ENCODE peak calls at places on chromosomes 13 and 19, in eight cellular contexts. A is upper lobe of right lung, P is psoas muscle, L is H1, H is ascending aorta, S is tibial nerve, F is left lung, J is neural progenitor cell. G is an unnamed sample. For H3K36me3, the result is how much of the 10 kb centered on the place peaks cover.

GRCh38 chr13:47372742-47373141 is 475.9 kb upstream of the HTR2A start:
- DNase-seq in A (no peak), P (no peak), L (no peak), H (no peak), S (no peak), F (no peak), J (no peak), G (peak)

GRCh38 chr19:54188224-54188871 is 1.0 kb downstream of the MBOAT7 start:
- DNase-seq in A (peak), P (no peak), L (no peak), H (no peak), S (no peak), F (peak), J (peak), G (peak)

GRCh38 chr19:3656073-3656746 is 29.6 kb upstream of the CACTIN start:
- DNase-seq in A (no peak), P (no peak), L (no peak), H (no peak), S (no peak), F (no peak), J (no peak), G (no peak)

GRCh38 chr13:41019027-41019487 is at the start of gene ELF1:
- DNase-seq in A (no peak), P (no peak), L (no peak), H (peak), S (no peak), F (no peak), J (no peak), G (no peak)

GRCh38 chr19:46254776-46255175 is 25.2 kb downstream of the IGFL1 start:
- DNase-seq in A (no peak), P (no peak), L (no peak), H (no peak), S (no peak), F (no peak), J (no peak), G (no peak)

GRCh38 chr19:41373993-41374392 is 2.3 kb upstream of the TMEM91 start:
- DNase-seq in A (peak), P (peak), L (no peak), H (peak), S (peak), F (peak), J (no peak), G (no peak)

GRCh38 chr13:103799028-103799427 is 732.8 kb upstream of the SLC10A2 start:
- DNase-seq in A (no peak), P (no peak), L (no peak), H (no peak), S (no peak), F (no peak), J (no peak), G (no peak)

GRCh38 chr13:82720961-82721360 is 1161.3 kb downstream of the SLITRK1 start:
- DNase-seq in A (no peak), P (no peak), L (no peak), H (no peak), S (no peak), F (no peak), J (no peak), G (no peak)

GRCh38 chr19:10412257-10412977 is 7.9 kb upstream of the PDE4A start:
- DNase-seq in A (no peak), P (no peak), L (no peak), H (no peak), S (no peak), F (no peak), J (no peak), G (no peak)

GRCh38 chr19:30666301-30666803 is 294.2 kb downstream of the ZNF536 start:
- DNase-seq in A (no peak), P (peak), L (peak), H (peak), S (no peak), F (no peak), J (peak), G (peak)

GRCh38 chr19:27691991-27692390 is 1521.0 kb downstream of the UQCRFS1 start:
- DNase-seq in A (no peak), P (no peak), L (no peak), H (no peak), S (no peak), F (no peak), J (no peak), G (no peak)

GRCh38 chr19:41327499-41328156 is 17.7 kb downstream of the CCDC97 start:
- DNase-seq in A (peak), P (peak), L (peak), H (peak), S (no peak), F (peak), J (no peak), G (peak)

GRCh38 chr19:8212212-8212611 is 3.0 kb downstream of the CERS4 start:
- DNase-seq in A (no peak), P (no peak), L (no peak), H (no peak), S (no peak), F (no peak), J (no peak), G (peak)

DNA sequence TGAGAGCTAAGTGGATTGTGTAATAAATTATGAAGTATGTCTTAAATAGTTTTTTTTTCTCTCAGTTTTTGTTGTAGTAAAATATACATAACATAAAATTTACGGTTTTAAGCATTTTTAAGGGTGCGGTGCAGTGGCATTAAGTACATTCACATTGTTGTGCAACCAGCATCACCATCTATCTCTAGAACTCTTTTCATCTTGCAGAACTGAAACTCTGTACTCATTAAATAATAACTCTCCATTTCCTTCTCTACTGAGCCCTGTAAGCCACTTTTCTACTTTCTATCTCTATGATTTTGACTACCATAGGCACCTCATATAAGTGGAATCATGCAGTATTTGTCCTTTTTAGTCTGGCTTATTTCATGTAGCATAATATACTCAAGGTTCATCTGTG is 87.1 kb downstream of the GJA3 start:
- DNase-seq in A (no peak), P (no peak), L (no peak), H (no peak), S (no peak), F (no peak), J (no peak), G (no peak)
- H3K36me3 ChIP-seq in A (half or more), P (half or more), L (half or more), H (under half), S (under half), F (half or more), J (under half), G (under half)

GRCh38 chr19:55688422-55689218 is 13.6 kb downstream of the EPN1 start:
- DNase-seq in A (peak), P (no peak), L (no peak), H (no peak), S (no peak), F (peak), J (no peak), G (peak)
- H3K36me3 ChIP-seq in A (half or more), P (half or more), L (under half), H (half or more), S (half or more), F (half or more), J (under half), G (under half)

DNA sequence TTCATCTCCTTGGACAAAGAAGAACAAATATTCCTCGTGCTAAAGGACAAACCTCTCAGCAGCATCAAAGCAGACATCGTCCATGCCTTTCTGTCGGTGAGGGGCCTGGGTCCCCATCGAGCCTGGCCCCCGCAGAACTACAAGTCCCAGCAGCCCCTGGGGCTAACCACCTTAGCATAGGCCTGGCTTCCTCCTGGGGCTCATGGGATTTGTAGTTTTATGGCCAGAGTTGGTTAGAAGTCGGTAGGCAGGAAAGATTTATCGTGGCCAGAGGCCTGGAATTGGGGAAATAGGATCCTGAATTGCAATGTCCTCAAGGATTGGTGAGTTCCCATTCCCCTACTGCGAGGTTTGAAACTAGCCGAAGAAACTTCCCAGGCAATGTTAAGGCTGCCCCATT is 19.6 kb downstream of the TMEM150B start:
- DNase-seq in A (no peak), P (peak), L (peak), H (no peak), S (no peak), F (no peak), J (peak), G (peak)
- H3K36me3 ChIP-seq in A (under half), P (under half), L (half or more), H (under half), S (under half), F (under half), J (under half), G (under half)

GRCh38 chr19:17079710-17080440 is 4.3 kb downstream of the MYO9B start:
- DNase-seq in A (no peak), P (peak), L (no peak), H (peak), S (peak), F (peak), J (peak), G (peak)

GRCh38 chr19:17077447-17078028 is 2.0 kb downstream of the MYO9B start:
- DNase-seq in A (no peak), P (no peak), L (no peak), H (no peak), S (no peak), F (peak), J (no peak), G (no peak)

GRCh38 chr19:17078038-17078919 is 2.7 kb downstream of the MYO9B start:
- DNase-seq in A (peak), P (no peak), L (no peak), H (no peak), S (no peak), F (peak), J (no peak), G (no peak)

GRCh38 chr19:17080441-17080803 is 4.8 kb downstream of the MYO9B start:
- DNase-seq in A (no peak), P (no peak), L (no peak), H (no peak), S (no peak), F (no peak), J (no peak), G (no peak)

DNA sequence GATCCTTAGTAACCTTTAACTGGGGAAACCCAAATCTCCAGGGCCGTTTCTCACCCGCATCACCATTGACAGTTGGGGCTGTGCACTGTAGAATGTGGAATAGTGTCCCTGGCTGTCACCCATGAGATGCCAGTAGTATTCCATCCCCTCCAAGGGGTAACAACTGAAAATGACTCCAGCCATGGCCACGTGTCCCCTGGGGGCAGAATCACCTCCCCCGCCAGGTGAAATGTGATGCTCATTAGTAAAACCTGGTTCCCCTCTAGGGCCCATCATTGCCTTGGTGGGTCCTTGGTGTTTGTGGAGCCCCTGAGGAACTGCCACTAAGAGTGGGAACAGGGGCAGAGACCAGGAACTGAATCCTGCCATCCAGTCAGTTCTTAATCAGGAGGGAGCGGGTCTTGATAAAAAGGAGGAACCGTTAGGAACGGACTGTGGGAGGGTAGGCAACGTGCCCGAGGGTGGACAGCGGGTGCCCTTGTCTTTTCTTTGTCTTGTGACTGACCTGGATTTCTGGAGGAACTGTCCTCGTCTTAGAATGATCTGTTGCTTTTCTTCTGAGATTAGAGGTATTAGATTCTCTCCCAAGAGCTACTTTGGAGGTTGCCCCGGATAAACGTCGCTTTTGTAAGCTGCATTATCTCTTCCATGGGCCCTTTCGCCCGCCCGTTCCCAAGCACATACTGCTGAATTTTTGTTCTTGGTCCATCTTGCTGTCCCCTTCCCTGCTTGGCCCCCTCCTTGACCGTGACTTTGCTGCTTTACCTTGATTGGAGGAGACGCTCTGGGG is 3.5 kb downstream of the MYO9B start:
- DNase-seq in A (no peak), P (no peak), L (no peak), H (no peak), S (no peak), F (peak), J (peak), G (no peak)
- H3K36me3 ChIP-seq in A (under half), P (under half), L (under half), H (under half), S (under half), F (under half), J (under half), G (under half)